ENCODE peak calls at places on chromosome 2, in ten cellular contexts. I is ACHN, L is GM04504, X is progenitor cell of endocrine pancreas, W is iris pigment epithelial cell, Z is 8988T, M is astrocyte, C is tibial artery, G is AG08395, E is NCI-H526. K is an unnamed sample.

GRCh38 chr2:109028280-109028679 is 39.3 kb upstream of the EDAR start:
- DNase-seq in I (no peak), L (no peak), X (no peak), W (no peak), Z (no peak), M (no peak), C (no peak), G (no peak), E (no peak), K (no peak)

GRCh38 chr2:231355802-231356473 is 39.6 kb upstream of the B3GNT7 start:
- DNase-seq in I (no peak), L (no peak), X (no peak), W (peak; percentile 33), Z (no peak), M (no peak), C (peak; percentile 20), G (no peak), E (no peak), K (no peak)

GRCh38 chr2:126244937-126245336 is 411.0 kb upstream of the GYPC start:
- DNase-seq in I (peak; percentile 66), L (no peak), X (peak; percentile 52), W (peak; percentile 2), Z (no peak), M (no peak), C (peak; percentile 45), G (no peak), E (peak; percentile 83), K (peak; percentile 20)

GRCh38 chr2:62140785-62141740 is 54.9 kb upstream of the B3GNT2 start:
- DNase-seq in I (no peak), L (no peak), X (no peak), W (peak; percentile 9), Z (no peak), M (no peak), C (no peak), G (no peak), E (no peak), K (no peak)

GRCh38 chr2:163717474-163717873 is 18.3 kb downstream of the FIGN start:
- DNase-seq in I (no peak), L (no peak), X (no peak), W (no peak), Z (no peak), M (no peak), C (no peak), G (no peak), E (no peak), K (no peak)

GRCh38 chr2:190646780-190647626 is 1.9 kb upstream of the NAB1 start:
- DNase-seq in I (no peak), L (no peak), X (no peak), W (no peak), Z (no peak), M (peak; percentile 54), C (no peak), G (peak; percentile 25), E (peak; percentile 62), K (no peak)

GRCh38 chr2:127050803-127051115 is 56.2 kb downstream of the BIN1 start:
- DNase-seq in I (no peak), L (no peak), X (no peak), W (no peak), Z (no peak), M (no peak), C (no peak), G (no peak), E (no peak), K (no peak)

GRCh38 chr2:240643811-240644150 is 18.5 kb downstream of the GPR35 start:
- DNase-seq in I (no peak), L (no peak), X (no peak), W (no peak), Z (peak; percentile 20), M (no peak), C (no peak), G (no peak), E (no peak), K (no peak)

GRCh38 chr2:160516547-160517365 is 23.1 kb upstream of the RBMS1 start:
- DNase-seq in I (no peak), L (no peak), X (no peak), W (peak; percentile 68), Z (no peak), M (peak; percentile 79), C (no peak), G (no peak), E (no peak), K (no peak)

K was measured in tibial nerve.